ENCODE peak calls at places on chromosomes 6 and 20, in four cellular contexts. One of them, this sample, is unnamed.

GRCh38 chr20:49685809-49686208 is 27.9 kb downstream of the B4GALT5 start:
- DNase-seq in HCT116: no peak
- DNase-seq in GM12878: no peak
- DNase-seq in K562: no peak
- DNase-seq in this sample: no peak

GRCh38 chr6:168156742-168157265 is 77.8 kb upstream of the FRMD1 start:
- DNase-seq in HCT116: no peak
- DNase-seq in K562: no peak
- DNase-seq in GM12878: no peak
- DNase-seq in this sample: no peak

GRCh38 chr6:27830212-27830664 is 82.0 kb downstream of the OR2B2 start:
- DNase-seq in GM12878: no peak
- DNase-seq in HCT116: no peak
- DNase-seq in K562: no peak
- DNase-seq in this sample: peak; percentile 21

GRCh38 chr6:108920751-108921150 is 72.5 kb downstream of the ARMC2 start:
- DNase-seq in HCT116: no peak
- DNase-seq in K562: no peak
- DNase-seq in GM12878: no peak
- DNase-seq in this sample: peak; percentile 86

GRCh38 chr6:90146024-90146423 is 150.6 kb downstream of the BACH2 start:
- DNase-seq in K562: no peak
- DNase-seq in HCT116: no peak
- DNase-seq in GM12878: no peak
- DNase-seq in this sample: no peak

GRCh38 chr20:58001381-58001780 is 227.1 kb downstream of the ANKRD60 start:
- DNase-seq in HCT116: no peak
- DNase-seq in GM12878: no peak
- DNase-seq in K562: no peak
- DNase-seq in this sample: no peak

GRCh38 chr6:16730720-16731502 is 30.3 kb downstream of the ATXN1 start:
- DNase-seq in HCT116: no peak
- DNase-seq in K562: no peak
- DNase-seq in GM12878: no peak
- DNase-seq in this sample: no peak

GRCh38 chr6:82072771-82073170 is 174.8 kb downstream of the IBTK start:
- DNase-seq in K562: no peak
- DNase-seq in HCT116: no peak
- DNase-seq in GM12878: no peak
- DNase-seq in this sample: no peak

GRCh38 chr6:40195751-40196518 is 261.7 kb upstream of the MOCS1 start:
- DNase-seq in GM12878: no peak
- DNase-seq in HCT116: no peak
- DNase-seq in K562: no peak
- DNase-seq in this sample: no peak

DNA sequence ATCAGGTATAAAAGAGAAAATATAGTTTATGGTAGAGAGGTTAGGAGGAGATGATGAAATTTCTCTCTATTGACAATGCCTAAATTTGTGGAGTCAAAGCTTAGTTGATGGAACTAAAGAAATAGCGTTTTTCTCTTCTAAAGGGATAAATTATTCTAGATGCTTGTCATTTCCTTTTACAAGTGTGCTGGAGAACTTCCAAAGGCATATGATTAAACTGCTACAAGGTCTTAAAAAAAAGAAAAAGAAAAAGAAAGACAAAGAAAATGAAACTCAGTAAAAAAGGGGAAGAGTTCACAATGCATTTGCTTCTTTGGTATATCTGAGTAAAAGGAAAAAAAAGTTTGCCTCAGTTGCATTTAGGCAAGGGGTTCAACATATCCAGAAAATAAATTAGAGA is 499.8 kb upstream of the PTCHD4 start:
- DNase-seq in GM12878: no peak
- DNase-seq in HCT116: no peak
- DNase-seq in K562: no peak
- DNase-seq in this sample: no peak
- H3K4me2 ChIP-seq in GM12878: no peak overlapping the region
- H3K4me2 ChIP-seq in HCT116: no peak overlapping the region
- H3K4me2 ChIP-seq in K562: no peak overlapping the region
- H3K4me2 ChIP-seq in this sample: no peak overlapping the region

DNA sequence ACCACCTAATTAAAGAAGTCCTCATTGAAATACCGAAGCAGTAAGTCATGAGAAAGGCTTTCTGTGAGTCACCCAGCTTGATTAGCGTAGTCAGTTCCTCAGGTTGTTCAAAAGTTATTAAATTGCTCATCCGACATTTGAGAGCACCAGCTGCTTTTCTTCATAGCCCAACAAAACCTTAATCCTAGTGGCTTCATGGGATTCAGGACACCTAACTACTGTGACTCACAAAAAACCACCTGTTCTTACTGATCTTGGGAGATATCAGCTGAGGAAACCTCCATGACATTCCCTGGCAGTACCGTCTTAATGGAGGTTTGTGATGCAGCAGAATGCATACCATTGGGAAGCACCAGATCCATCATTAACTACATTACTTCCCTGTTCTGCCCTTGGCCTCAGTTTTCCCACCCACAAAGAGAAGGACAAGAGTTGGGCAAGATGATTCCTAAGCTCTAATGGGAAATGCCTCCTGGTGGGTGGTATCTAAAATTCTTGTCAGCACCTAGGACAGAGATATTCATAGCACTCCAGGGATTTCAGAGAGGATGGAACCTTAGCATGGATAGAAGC is 103.8 kb downstream of the KHDC1L start:
- DNase-seq in GM12878: no peak
- DNase-seq in HCT116: no peak
- DNase-seq in K562: no peak
- DNase-seq in this sample: peak; percentile 33
- TF ChIP-seq REST in GM12878: peak; percentile 61
- TF ChIP-seq REST in HCT116: peak; percentile 57
- TF ChIP-seq REST in K562: no peak
- TF ChIP-seq REST in this sample: peak; percentile 73

DNA sequence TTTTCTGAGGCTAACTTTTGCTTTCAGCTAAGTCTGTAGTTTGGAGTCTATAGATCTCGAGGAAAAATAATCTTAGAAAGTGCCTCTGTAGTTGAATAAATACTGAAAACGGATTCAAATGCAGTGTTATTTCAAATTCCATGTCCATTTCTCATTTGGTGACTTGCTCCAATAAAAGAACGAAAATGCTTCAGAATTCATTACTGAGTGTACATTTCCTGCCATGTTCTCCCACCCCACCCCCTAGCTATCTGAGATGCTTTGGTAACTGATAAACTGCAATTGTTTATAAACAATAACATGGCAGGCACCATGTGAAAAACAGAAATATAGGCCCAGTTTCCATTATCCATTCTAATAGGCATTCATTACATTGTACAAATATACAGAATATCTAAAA is 1.6 kb downstream of the FAM162B start:
- DNase-seq in GM12878: no peak
- DNase-seq in K562: no peak
- DNase-seq in HCT116: no peak
- DNase-seq in this sample: no peak
- H3K4me2 ChIP-seq in GM12878: no peak overlapping the region
- H3K4me2 ChIP-seq in K562: no peak overlapping the region
- H3K4me2 ChIP-seq in HCT116: no peak overlapping the region
- H3K4me2 ChIP-seq in this sample: peak overlapping the region; percentile 88

GRCh38 chr6:128532827-128533226 is 12.4 kb upstream of the PTPRK start:
- DNase-seq in HCT116: no peak
- DNase-seq in K562: no peak
- DNase-seq in GM12878: no peak
- DNase-seq in this sample: no peak
- TF ChIP-seq REST in HCT116: no peak
- TF ChIP-seq REST in K562: no peak
- TF ChIP-seq REST in GM12878: no peak
- TF ChIP-seq REST in this sample: no peak

GRCh38 chr6:106972500-106972899 is 2.0 kb downstream of the CD24 start:
- DNase-seq in HCT116: no peak
- DNase-seq in GM12878: no peak
- DNase-seq in K562: no peak
- DNase-seq in this sample: no peak

GRCh38 chr6:106973018-106973840 is 1.3 kb downstream of the CD24 start:
- DNase-seq in HCT116: no peak
- DNase-seq in GM12878: no peak
- DNase-seq in K562: no peak
- DNase-seq in this sample: peak; percentile 66

GRCh38 chr6:106974337-106974998 is at the start of gene CD24:
- DNase-seq in GM12878: no peak
- DNase-seq in K562: peak; percentile 41
- DNase-seq in HCT116: no peak
- DNase-seq in this sample: peak; percentile 81

GRCh38 chr6:106974999-106975698 is 620 bp upstream of the CD24 start:
- DNase-seq in HCT116: no peak
- DNase-seq in K562: peak; percentile 44
- DNase-seq in GM12878: no peak
- DNase-seq in this sample: peak; percentile 68

GRCh38 chr6:106973841-106974336 is 640 bp downstream of the CD24 start:
- DNase-seq in K562: no peak
- DNase-seq in HCT116: no peak
- DNase-seq in GM12878: no peak
- DNase-seq in this sample: peak; percentile 32
- H3K4me2 ChIP-seq in K562: peak overlapping the region; percentile 11
- H3K4me2 ChIP-seq in HCT116: peak overlapping the region; percentile 75
- H3K4me2 ChIP-seq in GM12878: peak overlapping the region; percentile 95
- H3K4me2 ChIP-seq in this sample: peak overlapping the region; percentile 81

GRCh38 chr6:123962508-123962907 is 158.8 kb downstream of the NKAIN2 start:
- DNase-seq in HCT116: no peak
- DNase-seq in K562: no peak
- DNase-seq in GM12878: no peak
- DNase-seq in this sample: no peak
- TF ChIP-seq REST in HCT116: no peak
- TF ChIP-seq REST in K562: no peak
- TF ChIP-seq REST in GM12878: no peak
- TF ChIP-seq REST in this sample: no peak

GRCh38 chr20:31974975-31975481 is 7.1 kb downstream of the XKR7 start:
- DNase-seq in HCT116: no peak
- DNase-seq in GM12878: no peak
- DNase-seq in K562: no peak
- DNase-seq in this sample: peak; percentile 89
- H3K4me2 ChIP-seq in HCT116: no peak overlapping the region
- H3K4me2 ChIP-seq in GM12878: no peak overlapping the region
- H3K4me2 ChIP-seq in K562: no peak overlapping the region
- H3K4me2 ChIP-seq in this sample: peak overlapping the region; percentile 75

GRCh38 chr6:163963205-163964120 is 548.9 kb downstream of the QKI start:
- DNase-seq in HCT116: no peak
- DNase-seq in GM12878: no peak
- DNase-seq in K562: no peak
- DNase-seq in this sample: no peak

GRCh38 chr6:163970846-163971564 is 556.5 kb downstream of the QKI start:
- DNase-seq in K562: no peak
- DNase-seq in HCT116: no peak
- DNase-seq in GM12878: no peak
- DNase-seq in this sample: no peak

GRCh38 chr6:163962627-163963117 is 548.2 kb downstream of the QKI start:
- DNase-seq in GM12878: no peak
- DNase-seq in K562: no peak
- DNase-seq in HCT116: no peak
- DNase-seq in this sample: no peak

GRCh38 chr6:163964778-163965177 is 550.3 kb downstream of the QKI start:
- DNase-seq in HCT116: no peak
- DNase-seq in GM12878: no peak
- DNase-seq in K562: no peak
- DNase-seq in this sample: no peak

DNA sequence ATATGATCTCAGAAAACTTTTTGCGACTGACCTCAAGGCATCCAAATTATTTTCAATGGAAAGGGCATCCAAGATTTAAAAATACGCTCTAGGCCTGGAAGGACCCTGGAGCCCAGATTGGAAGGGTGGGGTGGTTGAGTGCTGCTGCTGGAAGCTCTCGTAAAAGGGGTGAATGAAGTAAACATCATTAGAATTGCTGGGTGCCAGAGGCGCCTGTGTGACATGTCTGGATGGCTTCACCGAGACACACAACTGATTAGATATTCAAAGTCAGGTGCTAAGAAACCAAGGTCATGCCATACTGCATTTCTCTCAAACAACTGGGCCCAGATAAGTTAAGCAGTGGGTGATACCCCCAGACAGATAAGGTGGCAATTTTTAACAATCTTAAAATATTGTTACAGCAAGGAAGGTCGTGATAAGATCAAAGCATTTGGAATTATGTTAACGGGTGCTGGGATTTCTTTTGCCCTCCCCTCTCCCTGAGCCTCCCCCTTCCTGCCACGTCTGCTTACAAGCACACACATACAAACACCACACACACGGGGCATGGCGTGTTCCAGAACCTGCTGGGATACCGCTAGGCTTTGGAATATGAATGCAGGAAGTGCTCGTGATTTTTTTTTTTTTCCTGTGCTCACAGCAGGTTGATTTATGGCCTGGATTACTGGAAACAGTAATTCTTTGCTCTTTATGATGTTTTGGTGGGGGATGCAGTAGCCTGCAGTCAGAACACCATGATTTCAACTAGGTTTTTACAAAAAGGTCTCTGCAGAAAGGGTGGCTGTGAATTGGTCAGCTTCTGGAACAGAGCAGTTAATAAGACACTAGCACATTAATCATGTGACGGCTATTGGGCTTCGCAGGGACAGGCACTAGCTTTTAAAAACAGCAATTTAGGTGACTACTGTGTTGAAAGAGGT is 551.2 kb downstream of the QKI start:
- DNase-seq in GM12878: no peak
- DNase-seq in HCT116: no peak
- DNase-seq in K562: no peak
- DNase-seq in this sample: no peak
- TF ChIP-seq REST in GM12878: no peak
- TF ChIP-seq REST in HCT116: no peak
- TF ChIP-seq REST in K562: no peak
- TF ChIP-seq REST in this sample: no peak

GRCh38 chr20:12409501-12409900 is 491.8 kb downstream of the BTBD3 start:
- DNase-seq in GM12878: no peak
- DNase-seq in HCT116: no peak
- DNase-seq in K562: no peak
- DNase-seq in this sample: no peak
- H3K4me2 ChIP-seq in GM12878: no peak overlapping the region
- H3K4me2 ChIP-seq in HCT116: no peak overlapping the region
- H3K4me2 ChIP-seq in K562: no peak overlapping the region
- H3K4me2 ChIP-seq in this sample: no peak overlapping the region